ENCODE peak calls at places on chromosomes 12 and 14, in seven cellular contexts. L is left ventricle myocardium superior; X is kidney epithelial cell; C is WTC11; Y is stimulated activated naive CD4-positive, alpha-beta T cell; N is NCI-H146; G is astrocyte of the spinal cord. Z is an unnamed sample.

GRCh38 chr14:37150414-37150813 is 22.0 kb downstream of the SLC25A21 start:
- DNase-seq in L (no peak), X (no peak), C (no peak), Y (no peak), N (peak), G (peak), Z (no peak)

GRCh38 chr12:10501031-10501430 is 4.7 kb upstream of the EIF2S3B start:
- DNase-seq in L (no peak), X (no peak), C (no peak), Y (no peak), N (peak), G (peak), Z (no peak)

GRCh38 chr14:74737753-74738325 is 24.9 kb downstream of the FCF1 start:
- DNase-seq in L (no peak), X (no peak), C (no peak), Y (no peak), N (no peak), G (peak), Z (no peak)

GRCh38 chr14:103058209-103059055 is 1.1 kb upstream of the CDC42BPB start:
- DNase-seq in L (no peak), X (no peak), C (no peak), Y (no peak), N (no peak), G (peak), Z (no peak)

GRCh38 chr12:92356405-92356804 is 210.8 kb upstream of the BTG1 start:
- DNase-seq in L (no peak), X (no peak), C (no peak), Y (no peak), N (no peak), G (no peak), Z (no peak)

GRCh38 chr14:33834101-33834955 is 116.5 kb downstream of the EGLN3 start:
- DNase-seq in L (no peak), X (no peak), C (no peak), Y (no peak), N (no peak), G (no peak), Z (no peak)

GRCh38 chr12:27979145-27979544 is 6.6 kb upstream of the PTHLH start:
- DNase-seq in L (no peak), X (no peak), C (no peak), Y (no peak), N (no peak), G (no peak), Z (no peak)

GRCh38 chr12:227286-227915 is 13.4 kb upstream of the SLC6A12 start:
- DNase-seq in L (no peak), X (no peak), C (no peak), Y (no peak), N (no peak), G (no peak), Z (no peak)

GRCh38 chr12:131264625-131265024 is 310.9 kb downstream of the ADGRD1 start:
- DNase-seq in L (peak), X (no peak), C (no peak), Y (no peak), N (no peak), G (no peak), Z (no peak)

GRCh38 chr14:92549096-92549852 is 35.7 kb downstream of the RIN3 start:
- DNase-seq in L (peak), X (no peak), C (no peak), Y (no peak), N (no peak), G (no peak), Z (peak)